ENCODE peak calls at places on chromosomes 2 and 18, in six cellular contexts. Q is T-helper 17 cell; M is epithelial cell of esophagus; P is Panc1; A is cardiac fibroblast; X is effector memory CD8-positive, alpha-beta T cell. B is an unnamed sample.

GRCh38 chr2:174078275-174078674 is 113.1 kb upstream of the SP3 start:
- DNase-seq in Q (no peak), P (no peak), A (peak; percentile 46), X (no peak), M (no peak), B (no peak)

GRCh38 chr2:69998761-69999160 is 37.3 kb upstream of the ASPRV1 start:
- DNase-seq in A (no peak), M (no peak), P (no peak), X (no peak), Q (no peak), B (no peak)

GRCh38 chr2:33411765-33412164 is 64.7 kb upstream of the RASGRP3 start:
- DNase-seq in Q (no peak), M (no peak), A (peak; percentile 46), X (no peak), P (no peak), B (peak; percentile 81)

GRCh38 chr2:217934321-217935131 is 68.3 kb downstream of the TNS1 start:
- DNase-seq in A (peak; percentile 76), M (peak; percentile 87), P (no peak), X (no peak), Q (no peak), B (peak; percentile 93)

GRCh38 chr2:166335284-166335683 is 40.5 kb downstream of the SCN9A start:
- DNase-seq in P (no peak), M (no peak), A (peak; percentile 64), Q (no peak), X (no peak), B (no peak)

GRCh38 chr2:25506226-25506625 is 164.5 kb upstream of the DNMT3A start:
- DNase-seq in P (no peak), M (peak; percentile 53), X (no peak), Q (no peak), A (no peak), B (no peak)

GRCh38 chr18:67007085-67007484 is 403.2 kb upstream of the CDH19 start:
- DNase-seq in A (no peak), P (no peak), M (no peak), Q (no peak), X (no peak), B (no peak)

GRCh38 chr2:65710779-65711295 is 278.4 kb upstream of the SPRED2 start:
- DNase-seq in X (no peak), M (peak; percentile 41), Q (no peak), A (no peak), P (no peak), B (no peak)

GRCh38 chr2:46249654-46250053 is 47.6 kb upstream of the EPAS1 start:
- DNase-seq in X (no peak), P (no peak), A (no peak), Q (no peak), M (no peak), B (no peak)

GRCh38 chr18:41324934-41325333 is 630.1 kb upstream of the PIK3C3 start:
- DNase-seq in M (peak; percentile 90), P (no peak), X (no peak), Q (no peak), A (peak; percentile 14), B (no peak)